ENCODE peak calls at places on chromosome 4, in seven cellular contexts. N, U, E, M, A, Q and X are unnamed samples.

GRCh38 chr4:162011039-162011438 is 152.8 kb downstream of the FSTL5 start:
- DNase-seq in N (no peak), U (no peak), E (no peak), M (no peak), A (no peak), Q (no peak), X (no peak)

GRCh38 chr4:182861346-182861745 is 55.8 kb downstream of the DCTD start:
- DNase-seq in N (no peak), U (no peak), E (no peak), M (no peak), A (no peak), Q (no peak), X (no peak)

GRCh38 chr4:78704981-78705757 is 71.0 kb upstream of the BMP2K start:
- DNase-seq in N (no peak), U (no peak), E (peak), M (no peak), A (no peak), Q (no peak), X (no peak)

GRCh38 chr4:181148470-181148869 is 1094.7 kb upstream of the TENM3 start:
- DNase-seq in N (no peak), U (no peak), E (no peak), M (no peak), A (no peak), Q (no peak), X (no peak)

GRCh38 chr4:30619679-30620078 is 100.5 kb upstream of the PCDH7 start:
- DNase-seq in N (no peak), U (no peak), E (peak), M (no peak), A (no peak), Q (no peak), X (no peak)

GRCh38 chr4:125719987-125720386 is 405.2 kb downstream of the FAT4 start:
- DNase-seq in N (no peak), U (no peak), E (no peak), M (no peak), A (no peak), Q (no peak), X (no peak)

GRCh38 chr4:1578301-1578781 is 105.8 kb downstream of the FAM53A start:
- DNase-seq in N (no peak), U (no peak), E (no peak), M (no peak), A (no peak), Q (peak), X (no peak)

GRCh38 chr4:90689739-90690138 is 562.5 kb downstream of the CCSER1 start:
- DNase-seq in N (no peak), U (no peak), E (no peak), M (no peak), A (no peak), Q (no peak), X (no peak)

GRCh38 chr4:181687116-181687515 is 556.1 kb upstream of the TENM3 start:
- DNase-seq in N (no peak), U (no peak), E (peak), M (no peak), A (no peak), Q (no peak), X (no peak)

GRCh38 chr4:48012819-48013218 is 3.7 kb downstream of the CNGA1 start:
- DNase-seq in N (no peak), U (no peak), E (no peak), M (no peak), A (no peak), Q (no peak), X (no peak)

GRCh38 chr4:5874811-5875465 is 17.9 kb downstream of the CRMP1 start:
- DNase-seq in N (no peak), U (no peak), E (peak), M (no peak), A (no peak), Q (no peak), X (no peak)

GRCh38 chr4:25002679-25003078 is 28.1 kb downstream of the LGI2 start:
- DNase-seq in N (no peak), U (no peak), E (peak), M (no peak), A (no peak), Q (no peak), X (no peak)

GRCh38 chr4:86482296-86482695 is 111.8 kb upstream of the PTPN13 start:
- DNase-seq in N (no peak), U (no peak), E (no peak), M (no peak), A (no peak), Q (no peak), X (no peak)

GRCh38 chr4:86484241-86484640 is 109.9 kb upstream of the PTPN13 start:
- DNase-seq in N (no peak), U (no peak), E (no peak), M (no peak), A (no peak), Q (no peak), X (no peak)

GRCh38 chr4:86481429-86481828 is 112.7 kb upstream of the PTPN13 start:
- DNase-seq in N (no peak), U (no peak), E (no peak), M (no peak), A (no peak), Q (no peak), X (no peak)

GRCh38 chr4:86487738-86488137 is 106.4 kb upstream of the PTPN13 start:
- DNase-seq in N (no peak), U (no peak), E (no peak), M (no peak), A (no peak), Q (no peak), X (no peak)

GRCh38 chr4:86482851-86483490 is 111.1 kb upstream of the PTPN13 start:
- DNase-seq in N (no peak), U (no peak), E (no peak), M (no peak), A (no peak), Q (no peak), X (no peak)
- TF ChIP-seq CTCF in N (no peak), U (no peak), E (peak), M (no peak), A (peak), Q (no peak), X (no peak)

GRCh38 chr4:154622598-154622997 is 10.1 kb upstream of the FGG start:
- DNase-seq in N (no peak), U (no peak), E (peak), M (no peak), A (peak), Q (no peak), X (no peak)
- TF ChIP-seq CTCF in N (peak), U (peak), E (peak), M (peak), A (peak), Q (peak), X (peak)

GRCh38 chr4:74738756-74739155 is 55.6 kb downstream of the BTC start:
- DNase-seq in N (no peak), U (no peak), E (peak), M (no peak), A (no peak), Q (no peak), X (no peak)
- TF ChIP-seq CTCF in N (no peak), U (no peak), E (no peak), M (no peak), A (no peak), Q (no peak), X (no peak)

GRCh38 chr4:56213543-56213942 is 173.7 kb downstream of the AASDH start:
- DNase-seq in N (no peak), U (no peak), E (no peak), M (no peak), A (no peak), Q (no peak), X (no peak)
- TF ChIP-seq CTCF in N (no peak), U (no peak), E (no peak), M (no peak), A (no peak), Q (no peak), X (no peak)

DNA sequence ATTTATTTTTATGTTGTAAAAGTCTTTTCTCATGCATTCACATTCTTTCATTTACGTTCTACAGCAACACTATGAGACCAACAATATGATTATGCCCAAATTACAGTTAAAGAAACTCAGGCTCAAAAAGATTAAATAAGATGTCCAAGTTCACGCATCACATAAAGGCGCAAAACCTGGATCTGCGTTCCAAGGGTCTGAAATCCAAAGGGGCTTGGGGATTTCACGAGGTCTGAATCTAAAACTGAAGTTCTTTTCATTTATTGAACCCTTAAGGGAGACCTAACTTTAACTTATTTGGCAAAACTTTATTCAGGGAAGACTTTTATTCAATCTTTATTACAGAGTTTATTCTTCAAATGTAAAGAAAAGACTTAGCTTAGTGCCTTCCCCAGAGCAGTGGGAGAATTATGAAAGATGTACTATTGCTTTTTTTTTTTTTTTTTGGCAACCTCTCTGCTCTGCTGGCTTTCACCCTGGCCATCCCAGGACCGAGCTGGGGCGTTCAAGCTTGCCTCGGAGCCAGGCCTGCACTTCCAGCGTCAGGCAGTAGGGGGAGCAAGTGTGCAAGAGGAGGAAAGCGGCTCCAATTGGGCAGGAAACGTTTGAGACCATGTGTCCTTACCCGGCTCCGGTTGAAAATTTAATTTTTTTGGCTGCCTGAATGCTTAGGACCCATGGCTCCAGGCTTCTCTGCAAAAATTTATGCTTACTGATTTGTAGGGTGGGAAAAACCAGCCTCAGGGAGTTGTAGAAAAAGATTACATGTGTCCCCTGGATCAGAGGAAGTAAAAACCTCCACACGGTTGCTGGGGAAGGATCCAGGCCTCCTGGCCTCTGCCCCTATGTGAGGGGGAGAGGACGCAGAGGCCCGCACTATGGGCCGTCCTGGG is 344.3 kb upstream of the KLF3 start:
- DNase-seq in N (peak), U (peak), E (peak), M (peak), A (peak), Q (peak), X (peak)
- TF ChIP-seq CTCF in N (peak), U (peak), E (peak), M (peak), A (peak), Q (peak), X (peak)